ENCODE peak calls at places on chromosomes 11 and 22, in five cellular contexts. V, X, F, P and I are unnamed samples. For H3K9me3, the result is how much of the 10 kb centered on the place peaks cover.

GRCh38 chr11:83863272-83863671 is 577.1 kb upstream of the CCDC90B start:
- DNase-seq in P (no peak), X (no peak), V (no peak), F (no peak), I (no peak)

GRCh38 chr11:26073646-26074045 is 258.3 kb upstream of the ANO3 start:
- DNase-seq in P (no peak), F (no peak), X (no peak), V (no peak), I (no peak)

GRCh38 chr11:70572974-70573260 is 174.6 kb downstream of the CTTN start:
- DNase-seq in P (no peak), V (no peak), X (no peak), F (no peak), I (no peak)

GRCh38 chr22:33746501-33746928 is 173.8 kb downstream of the LARGE1 start:
- DNase-seq in X (no peak), V (no peak), F (no peak), P (no peak), I (no peak)

GRCh38 chr11:61309141-61309540 is 14.0 kb upstream of the VWCE start:
- DNase-seq in V (no peak), F (no peak), X (no peak), P (no peak), I (no peak)

GRCh38 chr11:38019072-38019775 is 1421.2 kb upstream of the RAG2 start:
- DNase-seq in X (no peak), F (no peak), V (peak), P (no peak), I (peak)

GRCh38 chr22:22558071-22558971 is 744 bp downstream of the PRAME start:
- DNase-seq in F (no peak), V (no peak), P (peak), X (peak), I (no peak)

GRCh38 chr11:69075421-69076128 is 26.8 kb downstream of the TPCN2 start:
- DNase-seq in V (peak), P (peak), X (no peak), F (no peak), I (no peak)

GRCh38 chr11:65376138-65376713 is 6.2 kb downstream of the SLC25A45 start:
- DNase-seq in V (no peak), X (no peak), F (no peak), P (no peak), I (no peak)

GRCh38 chr11:65366340-65366773 is 11.8 kb downstream of the TIGD3 start:
- DNase-seq in P (peak), V (peak), X (peak), F (peak), I (peak)

GRCh38 chr11:65375012-65375411 is 7.4 kb downstream of the SLC25A45 start:
- DNase-seq in P (no peak), X (no peak), V (no peak), F (no peak), I (no peak)

GRCh38 chr11:65373839-65374580 is 8.4 kb downstream of the SLC25A45 start:
- DNase-seq in P (no peak), F (no peak), V (no peak), X (no peak), I (no peak)

GRCh38 chr11:65370659-65371049 is 11.8 kb downstream of the SLC25A45 start:
- DNase-seq in V (no peak), F (no peak), P (no peak), X (no peak), I (no peak)
- H3K4me2 ChIP-seq in V (peak), F (no peak), P (no peak), X (no peak), I (no peak)

DNA sequence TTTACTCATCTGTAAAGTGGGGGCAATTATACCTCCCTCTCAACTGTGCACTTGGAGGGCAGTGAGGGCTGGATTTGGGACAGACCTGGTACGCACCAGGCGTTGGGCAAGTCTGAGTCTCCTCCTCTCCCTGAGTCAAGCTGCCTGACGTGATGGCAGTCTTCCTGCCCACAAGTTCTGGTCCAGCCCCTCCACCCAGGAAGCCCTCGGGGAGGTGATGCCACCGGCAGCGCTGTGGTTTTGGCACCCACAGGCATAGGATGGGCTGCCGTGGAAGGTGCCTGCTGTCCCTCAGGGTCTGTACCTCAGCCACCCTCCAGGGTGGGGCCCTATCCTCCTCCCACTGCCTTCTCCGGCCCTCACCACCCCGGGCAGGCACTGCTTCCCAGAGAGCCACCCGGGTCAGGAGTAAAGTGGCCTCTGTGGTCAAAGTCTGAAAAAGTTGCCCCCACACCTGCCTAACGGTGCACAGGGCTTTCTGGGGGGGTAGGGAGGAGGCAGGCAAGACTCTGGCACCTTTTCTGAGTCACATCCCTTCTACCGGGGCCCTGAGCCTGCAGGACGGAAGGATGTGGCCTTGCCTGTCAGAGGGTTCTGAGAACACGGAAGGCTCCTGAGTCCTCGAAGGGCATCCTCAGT is 6.5 kb upstream of the APOBEC3H start:
- DNase-seq in V (peak), P (peak), F (no peak), X (no peak), I (no peak)
- TF ChIP-seq EZH2phosphoT487 in V (peak), P (no peak), F (no peak), X (no peak), I (no peak)

GRCh38 chr22:49057910-49058309 is 769.8 kb downstream of the BRD1 start:
- DNase-seq in F (no peak), V (no peak), P (no peak), X (no peak), I (no peak)
- H3K9me3 ChIP-seq in F (under half), V (under half), P (under half), X (under half), I (under half)

DNA sequence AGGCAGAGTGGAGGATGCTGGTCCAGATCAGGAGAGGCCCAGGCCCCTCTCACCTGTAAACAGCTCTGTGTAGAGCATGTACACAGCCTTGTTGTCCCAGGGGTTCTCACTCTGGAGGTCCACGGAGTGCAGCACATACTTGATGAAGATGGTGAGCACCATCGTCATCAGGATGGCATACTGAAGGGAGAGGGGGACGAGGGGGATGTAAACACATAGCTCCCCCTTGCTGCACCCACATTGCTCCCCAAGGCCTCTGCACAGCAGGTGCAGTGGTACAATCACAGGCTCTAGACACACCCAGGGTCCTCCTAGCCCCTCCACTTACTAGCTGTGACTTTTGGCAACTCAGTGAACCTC is 2.9 kb downstream of the SYVN1 start:
- DNase-seq in X (no peak), F (no peak), P (no peak), V (no peak), I (no peak)
- H3K4me2 ChIP-seq in X (no peak), F (peak), P (no peak), V (no peak), I (no peak)